ENCODE peak calls at places on chromosomes 3 and 15, in eight cellular contexts. Y is neuronal stem cell; D is activated CD4-positive, alpha-beta T cell treated with anti-CD3 and anti-CD28 coated beads for 36 hours; J is OCI-LY7; H is NCI-H774; Z is HEK293T; E is mammary epithelial cell; A is sigmoid colon. G is an unnamed sample.

GRCh38 chr3:99499235-99499798 is 139.1 kb upstream of the COL8A1 start:
- DNase-seq in Y (no peak), D (peak), J (peak), H (no peak), Z (peak), E (peak), A (no peak), G (no peak)

GRCh38 chr15:69568621-69569020 is 116.0 kb downstream of the RPLP1 start:
- DNase-seq in Y (no peak), D (no peak), J (no peak), H (no peak), Z (no peak), E (peak), A (no peak), G (no peak)

GRCh38 chr3:56556908-56557814 is at the start of gene CCDC66:
- DNase-seq in Y (peak), D (peak), J (peak), H (peak), Z (peak), E (peak), A (peak), G (peak)

GRCh38 chr15:60554494-60554893 is 75.6 kb upstream of the ICE2 start:
- DNase-seq in Y (no peak), D (no peak), J (no peak), H (no peak), Z (no peak), E (no peak), A (no peak), G (no peak)

GRCh38 chr3:33799202-33799551 is 747 bp downstream of the PDCD6IP start:
- DNase-seq in Y (no peak), D (no peak), J (no peak), H (no peak), Z (no peak), E (no peak), A (no peak), G (no peak)

GRCh38 chr3:198093082-198093679 is 133.2 kb downstream of the LMLN start:
- DNase-seq in Y (no peak), D (no peak), J (no peak), H (no peak), Z (no peak), E (no peak), A (no peak), G (no peak)

GRCh38 chr3:141383555-141384129 is 15.3 kb downstream of the ZBTB38 start:
- DNase-seq in Y (no peak), D (no peak), J (peak), H (no peak), Z (no peak), E (peak), A (no peak), G (peak)

GRCh38 chr15:96629501-96629900 is 299.0 kb downstream of the NR2F2 start:
- DNase-seq in Y (no peak), D (no peak), J (no peak), H (no peak), Z (no peak), E (no peak), A (peak), G (no peak)

GRCh38 chr3:71961891-71962290 is 176.9 kb upstream of the PROK2 start:
- DNase-seq in Y (no peak), D (no peak), J (no peak), H (no peak), Z (no peak), E (no peak), A (no peak), G (no peak)

GRCh38 chr3:5463986-5464385 is 276.5 kb downstream of the EDEM1 start:
- DNase-seq in Y (no peak), D (no peak), J (no peak), H (no peak), Z (no peak), E (no peak), A (no peak), G (no peak)

GRCh38 chr3:184603156-184604030 is 41.8 kb downstream of the EPHB3 start:
- DNase-seq in Y (no peak), D (no peak), J (no peak), H (no peak), Z (no peak), E (no peak), A (no peak), G (no peak)

GRCh38 chr15:93617443-93617842 is 528.4 kb upstream of the RGMA start:
- DNase-seq in Y (no peak), D (peak), J (no peak), H (no peak), Z (no peak), E (no peak), A (no peak), G (peak)

GRCh38 chr3:31157893-31158620 is 263.6 kb upstream of the GADL1 start:
- DNase-seq in Y (no peak), D (no peak), J (no peak), H (no peak), Z (no peak), E (no peak), A (no peak), G (no peak)

GRCh38 chr3:109643590-109643989 is 306.2 kb upstream of the DPPA4 start:
- DNase-seq in Y (no peak), D (peak), J (no peak), H (no peak), Z (no peak), E (peak), A (no peak), G (no peak)

GRCh38 chr15:65577129-65577996 is 33.6 kb downstream of the INTS14 start:
- DNase-seq in Y (no peak), D (no peak), J (peak), H (no peak), Z (no peak), E (no peak), A (no peak), G (no peak)

GRCh38 chr3:9501226-9501625 is 52.4 kb downstream of the LHFPL4 start:
- DNase-seq in Y (no peak), D (no peak), J (no peak), H (no peak), Z (no peak), E (no peak), A (no peak), G (no peak)

GRCh38 chr3:187744169-187745151 is 808 bp downstream of the BCL6 start:
- DNase-seq in Y (no peak), D (peak), J (peak), H (peak), Z (no peak), E (peak), A (peak), G (no peak)

GRCh38 chr3:176663376-176663775 is 533.9 kb downstream of the TBL1XR1 start:
- DNase-seq in Y (no peak), D (no peak), J (no peak), H (no peak), Z (no peak), E (no peak), A (no peak), G (no peak)

GRCh38 chr15:58355965-58356358 is 75.8 kb upstream of the LIPC start:
- DNase-seq in Y (no peak), D (no peak), J (no peak), H (no peak), Z (no peak), E (no peak), A (no peak), G (no peak)

GRCh38 chr3:52531636-52532516 is 1.8 kb downstream of the NT5DC2 start:
- DNase-seq in Y (no peak), D (no peak), J (no peak), H (no peak), Z (no peak), E (no peak), A (peak), G (no peak)

GRCh38 chr3:50317303-50317702 is 5.2 kb downstream of the HYAL2 start:
- DNase-seq in Y (no peak), D (no peak), J (no peak), H (no peak), Z (no peak), E (no peak), A (no peak), G (no peak)

GRCh38 chr15:93974804-93975481 is 256.4 kb upstream of the MCTP2 start:
- DNase-seq in Y (peak), D (no peak), J (no peak), H (peak), Z (peak), E (peak), A (no peak), G (peak)

GRCh38 chr3:99330924-99331532 is 307.4 kb upstream of the COL8A1 start:
- DNase-seq in Y (no peak), D (no peak), J (no peak), H (no peak), Z (no peak), E (peak), A (no peak), G (no peak)

GRCh38 chr15:80785811-80786354 is 6.7 kb downstream of the CEMIP start:
- DNase-seq in Y (no peak), D (no peak), J (no peak), H (no peak), Z (no peak), E (no peak), A (no peak), G (no peak)

GRCh38 chr15:48940508-48940907 is 23.2 kb downstream of the SHC4 start:
- DNase-seq in Y (no peak), D (peak), J (no peak), H (no peak), Z (no peak), E (peak), A (no peak), G (no peak)

GRCh38 chr15:63006032-63006878 is 36.3 kb upstream of the TPM1 start:
- DNase-seq in Y (no peak), D (no peak), J (no peak), H (no peak), Z (no peak), E (peak), A (no peak), G (no peak)

GRCh38 chr3:99866167-99866810 is 48.6 kb downstream of the CMSS1 start:
- DNase-seq in Y (no peak), D (no peak), J (no peak), H (no peak), Z (no peak), E (peak), A (no peak), G (no peak)

GRCh38 chr3:9399746-9400145 is 2.3 kb downstream of the SETD5 start:
- DNase-seq in Y (peak), D (peak), J (peak), H (peak), Z (peak), E (peak), A (peak), G (peak)

GRCh38 chr3:195551381-195551978 is 8.4 kb upstream of the PPP1R2 start:
- DNase-seq in Y (no peak), D (no peak), J (no peak), H (no peak), Z (no peak), E (no peak), A (no peak), G (no peak)

GRCh38 chr3:134054231-134054630 is 24.5 kb upstream of the SLCO2A1 start:
- DNase-seq in Y (no peak), D (no peak), J (no peak), H (no peak), Z (no peak), E (no peak), A (no peak), G (no peak)

GRCh38 chr15:37773111-37773860 is 161.2 kb upstream of the TMCO5A start:
- DNase-seq in Y (no peak), D (no peak), J (no peak), H (no peak), Z (no peak), E (peak), A (no peak), G (no peak)

GRCh38 chr3:12400795-12401194 is 83.5 kb upstream of the TSEN2 start:
- DNase-seq in Y (no peak), D (no peak), J (no peak), H (no peak), Z (no peak), E (peak), A (no peak), G (no peak)

GRCh38 chr3:23017800-23018199 is 185.3 kb upstream of the UBE2E2 start:
- DNase-seq in Y (no peak), D (no peak), J (no peak), H (no peak), Z (no peak), E (peak), A (no peak), G (no peak)

GRCh38 chr3:158451405-158452045 is 119.5 kb upstream of the MLF1 start:
- DNase-seq in Y (no peak), D (no peak), J (no peak), H (no peak), Z (no peak), E (no peak), A (no peak), G (no peak)

GRCh38 chr3:197974016-197974415 is 14.0 kb downstream of the LMLN start:
- DNase-seq in Y (no peak), D (no peak), J (no peak), H (no peak), Z (no peak), E (no peak), A (no peak), G (no peak)

GRCh38 chr15:98767692-98768091 is 119.4 kb downstream of the IGF1R start:
- DNase-seq in Y (no peak), D (no peak), J (no peak), H (no peak), Z (no peak), E (no peak), A (no peak), G (no peak)